ENCODE peak calls at places on chromosomes 2 and 18, in nine cellular contexts. B is prostate gland, E is HCT116, V is Panc1, L is endothelial cell of umbilical vein, R is upper lobe of left lung, H is GM12878, D is breast epithelium, O is spleen. A is an unnamed sample. For H3K9me3, the result is how much of the 10 kb centered on the place peaks cover.

GRCh38 chr2:186498834-186499233 is 12.8 kb downstream of the ZC3H15 start:
- DNase-seq in B (no peak), E (no peak), V (no peak), L (no peak), R (no peak), H (no peak), D (no peak), O (no peak), A (no peak)

GRCh38 chr2:222424729-222425671 is 657 bp downstream of the SGPP2 start:
- DNase-seq in B (no peak), E (no peak), V (no peak), L (no peak), R (peak), H (no peak), D (no peak), O (peak), A (no peak)

GRCh38 chr18:76982038-76982437 is 150.5 kb downstream of the MBP start:
- DNase-seq in B (no peak), E (no peak), V (no peak), L (no peak), R (no peak), H (no peak), D (no peak), O (no peak), A (no peak)

GRCh38 chr2:39266139-39266805 is 22.5 kb upstream of the CDKL4 start:
- DNase-seq in B (no peak), E (no peak), V (no peak), L (no peak), R (no peak), H (peak), D (no peak), O (no peak), A (no peak)

GRCh38 chr2:114609203-114609602 is 166.8 kb downstream of the DPP10 start:
- DNase-seq in B (no peak), E (no peak), V (no peak), L (no peak), R (no peak), H (no peak), D (no peak), O (no peak), A (no peak)

GRCh38 chr2:38632018-38632417 is 29.3 kb upstream of the HNRNPLL start:
- DNase-seq in B (no peak), E (no peak), V (no peak), L (no peak), R (no peak), H (no peak), D (no peak), O (no peak), A (no peak)

GRCh38 chr2:84815146-84815545 is 65.7 kb downstream of the TRABD2A start:
- DNase-seq in B (no peak), E (no peak), V (no peak), L (no peak), R (no peak), H (no peak), D (no peak), O (no peak), A (no peak)

GRCh38 chr2:58045580-58046334 is 849 bp upstream of the VRK2 start:
- DNase-seq in B (no peak), E (no peak), V (no peak), L (no peak), R (peak), H (no peak), D (no peak), O (peak), A (no peak)

GRCh38 chr2:9753276-9753600 is 90.0 kb upstream of the TAF1B start:
- DNase-seq in B (no peak), E (peak), V (peak), L (peak), R (no peak), H (peak), D (no peak), O (no peak), A (no peak)

GRCh38 chr18:3093624-3094354 is 80.8 kb upstream of the LPIN2 start:
- DNase-seq in B (peak), E (no peak), V (no peak), L (peak), R (no peak), H (no peak), D (no peak), O (no peak), A (no peak)

GRCh38 chr2:34408100-34408499 is 809.0 kb upstream of the FAM98A start:
- DNase-seq in B (no peak), E (no peak), V (no peak), L (no peak), R (no peak), H (no peak), D (no peak), O (no peak), A (no peak)

GRCh38 chr18:48536516-48536915 is 2.3 kb upstream of the CTIF start:
- DNase-seq in B (no peak), E (no peak), V (no peak), L (no peak), R (no peak), H (no peak), D (no peak), O (no peak), A (no peak)

GRCh38 chr2:146004470-146004869 is 1484.6 kb upstream of the ZEB2 start:
- DNase-seq in B (no peak), E (no peak), V (no peak), L (peak), R (no peak), H (no peak), D (no peak), O (no peak), A (no peak)
- TF ChIP-seq POLR2AphosphoS5 in B (no peak), E (no peak), V (no peak), L (no peak), R (no peak), H (no peak), D (no peak), O (no peak), A (no peak)

DNA sequence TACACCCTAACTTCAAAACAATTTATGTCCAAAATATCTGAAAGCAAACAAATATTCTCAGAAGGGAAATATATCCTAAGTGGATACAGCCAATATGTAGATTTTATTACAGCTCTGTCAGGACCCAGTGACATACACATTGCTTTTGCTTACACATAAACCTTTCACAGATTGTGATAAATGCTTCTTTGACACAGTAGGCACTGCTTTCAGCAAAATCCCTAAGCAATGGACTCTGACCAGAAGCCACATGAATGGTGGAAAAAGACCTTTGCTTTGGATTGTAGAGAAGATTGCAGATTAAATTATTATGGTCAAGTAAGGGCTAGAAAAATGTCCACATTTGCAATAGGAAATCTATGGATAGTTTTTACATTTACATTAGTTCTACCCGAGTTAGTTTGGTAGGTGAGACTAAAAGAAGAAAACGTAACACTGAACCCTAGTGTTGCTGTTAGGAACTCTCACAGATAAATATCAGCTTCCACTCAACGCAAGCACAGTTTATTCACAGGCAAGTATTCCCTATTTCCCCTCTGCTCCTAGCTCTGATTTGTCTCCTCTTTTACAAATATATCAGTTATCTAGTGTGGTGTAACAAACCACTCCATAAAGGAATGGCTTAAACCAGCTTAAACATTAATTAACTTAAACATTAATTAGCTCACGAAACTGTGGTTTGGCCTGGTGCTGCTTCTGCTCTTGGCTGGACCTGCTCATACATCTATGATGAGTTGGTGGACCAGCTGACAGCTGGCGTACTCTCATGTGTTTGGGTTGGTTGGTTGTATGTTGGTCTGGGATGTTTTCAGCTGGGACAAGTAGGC is 23.6 kb upstream of the SERPINE2 start:
- DNase-seq in B (no peak), E (no peak), V (no peak), L (no peak), R (no peak), H (no peak), D (no peak), O (no peak), A (no peak)
- TF ChIP-seq CTCF in B (no peak), E (no peak), V (no peak), L (no peak), R (no peak), H (no peak), D (no peak), O (no peak), A (no peak)

GRCh38 chr2:106232633-106233032 is 38.5 kb upstream of the UXS1 start:
- DNase-seq in B (no peak), E (no peak), V (no peak), L (no peak), R (no peak), H (no peak), D (no peak), O (no peak), A (no peak)
- H3K9me3 ChIP-seq in B (under half), E (under half), V (under half), L (under half), R (under half), H (under half), D (under half), O (under half), A (under half)

DNA sequence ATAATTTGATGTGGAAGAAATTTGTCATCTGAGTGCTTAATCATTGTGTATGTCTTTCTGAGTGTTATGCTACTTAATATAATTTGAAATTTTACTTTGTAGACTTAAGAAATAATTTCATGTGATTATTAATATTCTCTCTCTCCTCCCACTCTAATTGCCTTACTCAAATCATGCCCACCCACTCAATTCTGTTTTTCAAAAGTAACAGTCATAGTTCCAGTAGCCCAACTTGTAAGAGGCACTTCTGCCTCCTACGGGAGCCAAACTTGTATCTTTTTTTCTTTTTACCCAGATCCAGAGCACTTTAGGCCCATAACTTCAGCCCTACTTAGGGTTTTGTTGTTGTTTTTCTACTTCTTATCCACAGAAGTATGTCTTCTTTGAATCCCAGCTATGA is 18.5 kb upstream of the KYNU start:
- DNase-seq in B (no peak), E (no peak), V (no peak), L (no peak), R (no peak), H (no peak), D (no peak), O (no peak), A (no peak)
- TF ChIP-seq POLR2AphosphoS5 in B (no peak), E (no peak), V (no peak), L (no peak), R (no peak), H (no peak), D (no peak), O (no peak), A (no peak)

GRCh38 chr18:68409585-68409984 is 305.3 kb downstream of the TMX3 start:
- DNase-seq in B (peak), E (no peak), V (no peak), L (no peak), R (no peak), H (no peak), D (no peak), O (no peak), A (no peak)

GRCh38 chr18:68402784-68403183 is 312.1 kb downstream of the TMX3 start:
- DNase-seq in B (no peak), E (no peak), V (no peak), L (no peak), R (no peak), H (no peak), D (no peak), O (no peak), A (no peak)

GRCh38 chr18:68400889-68401288 is 314.0 kb downstream of the TMX3 start:
- DNase-seq in B (no peak), E (no peak), V (no peak), L (no peak), R (no peak), H (no peak), D (no peak), O (no peak), A (no peak)

DNA sequence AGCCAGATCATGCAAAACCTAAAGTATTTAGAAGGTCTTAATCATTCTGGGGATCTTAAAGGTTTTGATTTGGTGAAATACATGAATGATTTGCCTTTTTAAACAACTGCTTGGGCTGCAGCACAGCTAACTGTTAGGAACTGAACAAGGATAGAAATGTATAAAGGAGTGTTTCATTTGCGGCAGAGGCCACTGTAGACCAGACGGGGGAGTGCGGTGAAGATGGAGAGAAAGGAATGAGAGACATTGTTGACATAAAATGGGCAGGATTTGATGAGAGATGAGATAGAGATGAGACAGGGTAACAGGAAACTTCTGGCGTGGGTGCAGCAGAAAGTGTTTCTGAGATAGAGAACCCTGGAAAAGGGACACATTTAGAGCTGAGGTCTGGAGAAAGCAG is 308.1 kb downstream of the TMX3 start:
- DNase-seq in B (no peak), E (no peak), V (no peak), L (no peak), R (no peak), H (no peak), D (no peak), O (no peak), A (no peak)
- TF ChIP-seq CTCF in B (no peak), E (no peak), V (no peak), L (no peak), R (no peak), H (no peak), D (no peak), O (no peak), A (no peak)

GRCh38 chr2:94763318-94763717 is 107.9 kb upstream of the TEKT4 start:
- DNase-seq in B (no peak), E (no peak), V (no peak), L (no peak), R (no peak), H (no peak), D (no peak), O (no peak), A (no peak)

GRCh38 chr2:94759211-94759610 is 112.0 kb upstream of the TEKT4 start:
- DNase-seq in B (no peak), E (peak), V (no peak), L (no peak), R (no peak), H (no peak), D (no peak), O (no peak), A (no peak)

GRCh38 chr2:94758546-94758945 is 112.7 kb upstream of the TEKT4 start:
- DNase-seq in B (no peak), E (no peak), V (no peak), L (no peak), R (no peak), H (no peak), D (no peak), O (no peak), A (no peak)

GRCh38 chr2:94767336-94767735 is 103.9 kb upstream of the TEKT4 start:
- DNase-seq in B (no peak), E (no peak), V (no peak), L (no peak), R (no peak), H (no peak), D (no peak), O (no peak), A (no peak)

DNA sequence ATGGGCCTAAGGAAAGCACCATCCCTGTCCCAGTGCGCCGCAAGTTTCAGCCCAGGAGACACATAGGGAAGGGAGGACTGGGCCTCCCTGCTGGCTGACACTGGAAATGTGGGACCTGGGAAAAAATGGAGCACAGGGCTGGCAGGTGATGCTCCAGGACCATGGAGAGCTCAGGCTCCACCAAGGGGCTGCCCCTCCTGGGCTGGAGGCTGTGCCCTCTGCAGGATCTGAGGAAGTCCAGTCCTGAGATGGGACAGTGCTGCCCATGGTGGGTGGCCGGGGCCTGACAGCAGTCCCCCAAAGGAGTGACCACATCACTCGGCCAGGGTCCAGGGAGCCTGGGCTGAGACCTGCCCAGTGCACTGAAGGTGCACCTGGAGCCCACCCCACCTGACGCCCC is 108.6 kb upstream of the TEKT4 start:
- DNase-seq in B (no peak), E (no peak), V (no peak), L (no peak), R (peak), H (no peak), D (no peak), O (no peak), A (no peak)
- H3K9me3 ChIP-seq in B (under half), E (under half), V (under half), L (under half), R (under half), H (under half), D (under half), O (under half), A (under half)

GRCh38 chr2:165793779-165794519 is at the start of gene GALNT3:
- DNase-seq in B (peak), E (peak), V (no peak), L (no peak), R (peak), H (no peak), D (peak), O (peak), A (peak)
- TF ChIP-seq POLR2AphosphoS5 in B (peak), E (peak), V (no peak), L (no peak), R (peak), H (no peak), D (peak), O (no peak), A (no peak)

A was measured in suprapubic skin.